ENCODE peak calls at places on chromosome 16, in five cellular contexts. P is Peyer's patch, L is sigmoid colon, Y is psoas muscle, J is heart left ventricle. R is an unnamed sample.
A peak's percentile ranks its signal among the peaks of the same experiment; 100 is the strongest.

GRCh38 chr16:10817514-10817913 is 1.1 kb downstream of the TVP23A start:
- DNase-seq in P (no peak), L (no peak), Y (no peak), J (no peak), R (no peak)

GRCh38 chr16:585351-585750 is 4.5 kb upstream of the RAB40C start:
- DNase-seq in P (no peak), L (no peak), Y (no peak), J (peak; percentile 30), R (no peak)

GRCh38 chr16:86685071-86685470 is 106.7 kb downstream of the FOXL1 start:
- DNase-seq in P (no peak), L (no peak), Y (no peak), J (no peak), R (no peak)

GRCh38 chr16:35150805-35151312 is 1691.4 kb downstream of the TP53TG3F start:
- DNase-seq in P (no peak), L (no peak), Y (no peak), J (no peak), R (no peak)

GRCh38 chr16:57941016-57941656 is 29.8 kb downstream of the CNGB1 start:
- DNase-seq in P (no peak), L (no peak), Y (peak; percentile 62), J (peak; percentile 85), R (no peak)

GRCh38 chr16:11181889-11182279 is 74.1 kb downstream of the SOCS1 start:
- DNase-seq in P (peak; percentile 39), L (no peak), Y (no peak), J (no peak), R (no peak)

GRCh38 chr16:47320546-47321315 is 140.1 kb downstream of the ITFG1 start:
- DNase-seq in P (no peak), L (no peak), Y (no peak), J (no peak), R (no peak)

GRCh38 chr16:15752717-15753488 is 102.9 kb downstream of the NDE1 start:
- DNase-seq in P (no peak), L (no peak), Y (no peak), J (no peak), R (no peak)

GRCh38 chr16:52251495-52251894 is 295.4 kb downstream of the TOX3 start:
- DNase-seq in P (no peak), L (no peak), Y (no peak), J (no peak), R (no peak)

GRCh38 chr16:35173295-35173694 is 1713.9 kb downstream of the TP53TG3F start:
- DNase-seq in P (no peak), L (peak; percentile 52), Y (no peak), J (no peak), R (no peak)

GRCh38 chr16:89106533-89107208 is 13.0 kb downstream of the ACSF3 start:
- DNase-seq in P (no peak), L (no peak), Y (no peak), J (no peak), R (no peak)

GRCh38 chr16:35637683-35638082 is 2178.3 kb downstream of the TP53TG3F start:
- DNase-seq in P (no peak), L (no peak), Y (no peak), J (no peak), R (no peak)

GRCh38 chr16:67112591-67113399 is 3.1 kb downstream of the PHAF1 start:
- DNase-seq in P (no peak), L (no peak), Y (no peak), J (no peak), R (no peak)

GRCh38 chr16:30740364-30741251 is 7.6 kb upstream of the PHKG2 start:
- DNase-seq in P (no peak), L (peak; percentile 92), Y (peak; percentile 83), J (peak; percentile 91), R (no peak)

GRCh38 chr16:914453-914852 is 56.3 kb downstream of the LMF1 start:
- DNase-seq in P (no peak), L (no peak), Y (no peak), J (no peak), R (peak; percentile 26)

GRCh38 chr16:1244881-1245280 is 4.4 kb downstream of the TPSAB1 start:
- DNase-seq in P (peak; percentile 28), L (peak; percentile 59), Y (no peak), J (no peak), R (no peak)

GRCh38 chr16:47732806-47733150 is 271.6 kb downstream of the PHKB start:
- DNase-seq in P (no peak), L (no peak), Y (no peak), J (no peak), R (no peak)

GRCh38 chr16:50747206-50747956 is 5.5 kb downstream of the CYLD start:
- DNase-seq in P (no peak), L (no peak), Y (no peak), J (no peak), R (peak; percentile 33)

GRCh38 chr16:72111653-72112451 is 18.2 kb downstream of the DHX38 start:
- DNase-seq in P (no peak), L (no peak), Y (no peak), J (no peak), R (no peak)

GRCh38 chr16:87874639-87875472 is 5.5 kb upstream of the SLC7A5 start:
- DNase-seq in P (no peak), L (no peak), Y (no peak), J (no peak), R (no peak)

GRCh38 chr16:53507464-53508180 is 4.6 kb upstream of the AKTIP start:
- DNase-seq in P (no peak), L (no peak), Y (no peak), J (no peak), R (no peak)

GRCh38 chr16:49462989-49463371 is 89.4 kb downstream of the C16orf78 start:
- DNase-seq in P (peak; percentile 40), L (peak; percentile 43), Y (no peak), J (peak; percentile 7), R (no peak)

GRCh38 chr16:82509636-82510035 is 117.1 kb upstream of the CDH13 start:
- DNase-seq in P (no peak), L (no peak), Y (no peak), J (no peak), R (no peak)

GRCh38 chr16:82628741-82629140 is 2.0 kb downstream of the CDH13 start:
- DNase-seq in P (no peak), L (peak; percentile 11), Y (no peak), J (no peak), R (no peak)

GRCh38 chr16:11511801-11512200 is 74.9 kb downstream of the LITAF start:
- DNase-seq in P (no peak), L (no peak), Y (no peak), J (no peak), R (no peak)

GRCh38 chr16:58306327-58306726 is 11.5 kb upstream of the PRSS54 start:
- DNase-seq in P (peak; percentile 30), L (no peak), Y (no peak), J (no peak), R (peak; percentile 19)

GRCh38 chr16:4682616-4683254 is 10.6 kb upstream of the NUDT16L1 start:
- DNase-seq in P (no peak), L (peak; percentile 77), Y (no peak), J (no peak), R (no peak)

GRCh38 chr16:87536795-87537142 is 43.9 kb upstream of the ZCCHC14 start:
- DNase-seq in P (no peak), L (no peak), Y (no peak), J (no peak), R (no peak)

GRCh38 chr16:10675221-10675620 is 19.5 kb downstream of the TEKT5 start:
- DNase-seq in P (no peak), L (no peak), Y (no peak), J (no peak), R (no peak)

GRCh38 chr16:89422905-89423630 is 67.3 kb downstream of the ANKRD11 start:
- DNase-seq in P (peak; percentile 60), L (no peak), Y (no peak), J (no peak), R (peak; percentile 57)

GRCh38 chr16:79339863-79340262 is 260.7 kb downstream of the MAF start:
- DNase-seq in P (no peak), L (no peak), Y (no peak), J (no peak), R (no peak)

GRCh38 chr16:51374346-51374745 is 223.3 kb upstream of the SALL1 start:
- DNase-seq in P (no peak), L (no peak), Y (no peak), J (no peak), R (no peak)

GRCh38 chr16:89257281-89257731 is 39.8 kb downstream of the ZNF778 start:
- DNase-seq in P (no peak), L (no peak), Y (no peak), J (no peak), R (no peak)

GRCh38 chr16:22813223-22813945 is 578 bp upstream of the HS3ST2 start:
- DNase-seq in P (no peak), L (peak; percentile 67), Y (peak; percentile 30), J (peak; percentile 51), R (no peak)

GRCh38 chr16:22816475-22816874 is 2.5 kb downstream of the HS3ST2 start:
- DNase-seq in P (no peak), L (no peak), Y (no peak), J (no peak), R (no peak)

GRCh38 chr16:22815863-22816262 is 1.9 kb downstream of the HS3ST2 start:
- DNase-seq in P (no peak), L (no peak), Y (no peak), J (no peak), R (no peak)

GRCh38 chr16:22814330-22815105 is 556 bp downstream of the HS3ST2 start:
- DNase-seq in P (no peak), L (no peak), Y (no peak), J (no peak), R (no peak)

GRCh38 chr16:22813946-22814325 is at the start of gene HS3ST2:
- DNase-seq in P (no peak), L (peak; percentile 64), Y (peak; percentile 21), J (peak; percentile 49), R (no peak)
- TF ChIP-seq CTCF in P (no peak), L (no peak), Y (peak; percentile 36), J (peak; percentile 59), R (no peak)

GRCh38 chr16:75026892-75027391 is 28.1 kb downstream of the ZNRF1 start:
- DNase-seq in P (no peak), L (no peak), Y (no peak), J (no peak), R (no peak)
- H3K4me3 ChIP-seq in P (no peak overlapping the region), L (no peak overlapping the region), Y (no peak overlapping the region), J (no peak overlapping the region), R (no peak overlapping the region)

GRCh38 chr16:25143898-25144297 is 32.4 kb downstream of the LCMT1 start:
- DNase-seq in P (no peak), L (no peak), Y (no peak), J (no peak), R (no peak)
- TF ChIP-seq CTCF in P (peak; percentile 11), L (no peak), Y (peak; percentile 41), J (peak; percentile 39), R (peak; percentile 33)

GRCh38 chr16:3317315-3317999 is 12.2 kb downstream of the ZNF75A start:
- DNase-seq in P (no peak), L (no peak), Y (no peak), J (no peak), R (no peak)

GRCh38 chr16:3306078-3306477 is 781 bp downstream of the ZNF75A start:
- DNase-seq in P (no peak), L (no peak), Y (no peak), J (no peak), R (no peak)

DNA sequence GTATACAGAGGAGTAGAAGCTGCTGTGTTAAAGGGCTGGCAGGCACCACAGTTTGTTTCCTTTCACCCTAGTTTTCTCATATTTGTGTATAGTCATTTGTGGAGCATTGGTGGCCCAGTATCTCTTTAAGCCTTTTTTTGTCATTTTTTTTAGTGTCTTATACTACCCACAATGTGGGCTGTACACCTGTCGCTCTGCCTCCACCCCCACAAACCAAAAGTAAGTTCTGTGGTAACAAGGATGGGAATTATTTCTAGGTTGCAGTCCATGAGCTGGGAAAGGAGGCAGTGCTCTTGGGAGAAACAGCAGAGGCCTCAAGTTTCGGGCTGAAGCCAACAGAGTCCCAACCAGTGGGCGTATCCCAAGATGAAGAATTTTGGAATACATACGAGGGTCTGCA is 6.2 kb downstream of the ZNF75A start:
- DNase-seq in P (no peak), L (no peak), Y (no peak), J (no peak), R (no peak)
- H3K4me3 ChIP-seq in P (no peak overlapping the region), L (no peak overlapping the region), Y (no peak overlapping the region), J (no peak overlapping the region), R (no peak overlapping the region)